ENCODE peak calls at places on chromosomes 5 and 9, in eight cellular contexts. I is effector memory CD8-positive, alpha-beta T cell; D is Right ventricle myocardium inferior; O is HTR-8/SVneo; X is lower leg skin; U is memory B cell; T is NCI-H1105; H is activated CD4-positive, alpha-beta T cell treated with anti-CD3 and anti-CD28 coated beads for 24 hours. F is an unnamed sample.

GRCh38 chr5:123874600-123875201 is 362.7 kb downstream of the CSNK1G3 start:
- DNase-seq in H (no peak), D (no peak), X (no peak), T (no peak), O (no peak), I (no peak), U (no peak), F (no peak)

GRCh38 chr5:88551724-88552345 is 283.2 kb upstream of the TMEM161B start:
- DNase-seq in H (no peak), T (no peak), U (no peak), D (peak), X (no peak), O (no peak), I (no peak), F (no peak)

GRCh38 chr9:89716559-89716958 is 111.7 kb downstream of the GADD45G start:
- DNase-seq in T (no peak), X (no peak), U (no peak), D (no peak), H (no peak), O (no peak), I (no peak), F (no peak)

GRCh38 chr5:10338996-10339903 is 14.2 kb upstream of the MARCHF6 start:
- DNase-seq in H (no peak), T (peak), X (no peak), O (no peak), I (no peak), U (no peak), D (no peak), F (no peak)

GRCh38 chr5:143140492-143141231 is 262.8 kb downstream of the NR3C1 start:
- DNase-seq in H (no peak), U (no peak), X (peak), I (no peak), T (peak), O (no peak), D (no peak), F (no peak)

GRCh38 chr9:86116425-86116824 is 17.1 kb upstream of the GOLM1 start:
- DNase-seq in X (no peak), H (no peak), T (no peak), O (no peak), I (no peak), D (no peak), U (no peak), F (no peak)

GRCh38 chr9:28539432-28539831 is 966.2 kb upstream of the C9orf72 start:
- DNase-seq in X (no peak), O (no peak), D (no peak), T (peak), U (no peak), I (no peak), H (no peak), F (no peak)

GRCh38 chr5:150078802-150079654 is 7.3 kb downstream of the CSF1R start:
- DNase-seq in D (no peak), H (no peak), O (no peak), I (no peak), T (no peak), U (no peak), X (no peak), F (no peak)

GRCh38 chr5:56467176-56467717 is 234.1 kb upstream of the ANKRD55 start:
- DNase-seq in T (no peak), I (no peak), D (no peak), X (peak), H (no peak), U (no peak), O (no peak), F (no peak)

GRCh38 chr5:10910261-10910660 is 149.2 kb upstream of the DAP start:
- DNase-seq in X (no peak), D (no peak), I (no peak), U (no peak), O (no peak), H (no peak), T (no peak), F (no peak)

F was measured in activated naive CD4-positive, alpha-beta T cell treated with anti-CD3 and anti-CD28 coated beads, Interleukin-2, amount 50 U/mL, for 16 hours.